ENCODE peak calls at places on chromosomes 16 and 17, in ten cellular contexts. Y is neuronal stem cell; S is body of pancreas; T is colonic mucosa; V is HAP-1; H is CD8-positive, alpha-beta memory T cell; A is mammary epithelial cell; L is stomach; M is GM23248; W is A673. U is an unnamed sample. For H3K4me1, the result is how much of the 10 kb centered on the place peaks cover.

GRCh38 chr16:86497551-86498021 is 12.7 kb upstream of the FOXF1 start:
- DNase-seq in Y (no peak), S (no peak), T (no peak), V (no peak), H (no peak), A (no peak), L (no peak), M (no peak), W (no peak), U (no peak)

GRCh38 chr17:9905902-9906301 is 831 bp upstream of the RCVRN start:
- DNase-seq in Y (no peak), S (no peak), T (no peak), V (no peak), H (no peak), A (no peak), L (no peak), M (peak), W (peak), U (peak)

GRCh38 chr16:83215417-83216001 is 588.7 kb downstream of the CDH13 start:
- DNase-seq in Y (peak), S (peak), T (peak), V (peak), H (peak), A (peak), L (peak), M (peak), W (peak), U (peak)

GRCh38 chr17:79079421-79080200 is 5.0 kb downstream of the ENGASE start:
- DNase-seq in Y (no peak), S (no peak), T (no peak), V (no peak), H (no peak), A (no peak), L (no peak), M (no peak), W (no peak), U (no peak)

GRCh38 chr16:73306901-73307413 is 259.0 kb upstream of the ZFHX3 start:
- DNase-seq in Y (no peak), S (no peak), T (no peak), V (no peak), H (no peak), A (no peak), L (no peak), M (no peak), W (no peak), U (no peak)

GRCh38 chr17:51085150-51085805 is 35.4 kb downstream of the SPAG9 start:
- DNase-seq in Y (no peak), S (no peak), T (no peak), V (no peak), H (no peak), A (peak), L (no peak), M (peak), W (no peak), U (no peak)

GRCh38 chr17:78484300-78485159 is 92.7 kb downstream of the DNAH17 start:
- DNase-seq in Y (peak), S (no peak), T (peak), V (peak), H (peak), A (no peak), L (peak), M (peak), W (peak), U (peak)

GRCh38 chr17:50772251-50772650 is 4.9 kb upstream of the ANKRD40CL start:
- DNase-seq in Y (no peak), S (no peak), T (no peak), V (no peak), H (no peak), A (no peak), L (no peak), M (no peak), W (no peak), U (peak)

GRCh38 chr17:38601539-38602351 is 4.0 kb downstream of the SRCIN1 start:
- DNase-seq in Y (no peak), S (no peak), T (peak), V (peak), H (no peak), A (no peak), L (no peak), M (no peak), W (no peak), U (no peak)

GRCh38 chr17:44793885-44794698 is 35.3 kb downstream of the ADAM11 start:
- DNase-seq in Y (no peak), S (no peak), T (no peak), V (no peak), H (no peak), A (no peak), L (no peak), M (no peak), W (no peak), U (no peak)

GRCh38 chr17:70208825-70209555 is 39.7 kb downstream of the KCNJ2 start:
- DNase-seq in Y (no peak), S (no peak), T (no peak), V (no peak), H (no peak), A (no peak), L (no peak), M (no peak), W (no peak), U (no peak)

GRCh38 chr16:72124761-72125634 is 31.4 kb downstream of the DHX38 start:
- DNase-seq in Y (peak), S (peak), T (peak), V (peak), H (peak), A (peak), L (peak), M (peak), W (peak), U (peak)

GRCh38 chr16:71635632-71636031 is 9.6 kb downstream of the MARVELD3 start:
- DNase-seq in Y (no peak), S (no peak), T (no peak), V (no peak), H (no peak), A (no peak), L (no peak), M (no peak), W (no peak), U (no peak)

GRCh38 chr16:52611817-52612673 is 65.1 kb upstream of the TOX3 start:
- DNase-seq in Y (no peak), S (peak), T (peak), V (no peak), H (no peak), A (no peak), L (peak), M (no peak), W (no peak), U (no peak)

GRCh38 chr16:72739577-72739976 is 308.4 kb downstream of the ZFHX3 start:
- DNase-seq in Y (no peak), S (no peak), T (no peak), V (no peak), H (no peak), A (peak), L (no peak), M (peak), W (peak), U (no peak)

GRCh38 chr17:65030618-65031017 is 25.9 kb downstream of the GNA13 start:
- DNase-seq in Y (no peak), S (no peak), T (no peak), V (no peak), H (no peak), A (no peak), L (no peak), M (no peak), W (no peak), U (no peak)

GRCh38 chr17:13367154-13367553 is 234.6 kb downstream of the HS3ST3A1 start:
- DNase-seq in Y (no peak), S (no peak), T (no peak), V (no peak), H (no peak), A (no peak), L (no peak), M (no peak), W (no peak), U (no peak)

DNA sequence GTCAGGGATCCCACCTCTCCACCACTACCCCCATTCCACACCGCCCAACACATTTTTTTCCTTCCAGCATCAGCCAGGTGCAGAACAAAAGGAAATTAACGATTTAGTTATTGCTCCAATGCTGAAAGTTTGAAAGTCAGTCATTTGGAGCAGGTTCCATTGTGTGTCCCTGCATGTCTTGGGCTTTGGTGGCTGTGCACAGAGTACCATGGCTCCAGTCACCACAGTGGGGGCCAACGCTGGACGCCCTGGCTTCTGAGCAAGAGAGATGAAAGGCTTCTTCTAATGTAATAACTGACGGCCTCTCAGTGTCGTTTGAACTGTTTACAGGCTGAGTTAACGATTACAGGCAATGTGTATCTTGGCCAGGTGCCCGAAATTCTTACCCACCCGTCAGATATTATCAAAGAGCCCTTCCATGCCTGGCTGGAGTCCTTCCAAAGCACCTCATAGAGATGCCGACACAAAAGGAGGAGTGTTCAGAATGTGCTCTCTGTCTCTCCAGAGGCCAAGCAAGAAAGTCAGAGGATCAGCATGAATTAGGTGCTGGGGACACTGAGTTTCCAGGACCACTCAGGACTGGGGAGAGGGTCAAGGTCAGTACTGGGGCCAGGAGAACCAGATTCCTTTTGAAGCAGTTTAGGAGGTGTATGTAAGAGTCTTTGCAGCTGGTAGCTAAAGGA is 25.9 kb downstream of the RNF43 start:
- DNase-seq in Y (no peak), S (peak), T (peak), V (peak), H (no peak), A (peak), L (peak), M (no peak), W (peak), U (no peak)
- H3K4me1 ChIP-seq in Y (under half), S (half or more), T (under half), V (under half), H (under half), A (under half), L (under half), M (under half), W (under half), U (under half)

GRCh38 chr17:29582254-29582765 is 7.1 kb downstream of the GIT1 start:
- DNase-seq in Y (no peak), S (no peak), T (no peak), V (no peak), H (no peak), A (no peak), L (no peak), M (no peak), W (no peak), U (no peak)

GRCh38 chr17:29583324-29584248 is 5.9 kb downstream of the GIT1 start:
- DNase-seq in Y (no peak), S (no peak), T (no peak), V (no peak), H (no peak), A (peak), L (no peak), M (no peak), W (no peak), U (no peak)

GRCh38 chr17:29582767-29583166 is 6.7 kb downstream of the GIT1 start:
- DNase-seq in Y (no peak), S (no peak), T (no peak), V (no peak), H (no peak), A (no peak), L (no peak), M (no peak), W (no peak), U (no peak)

GRCh38 chr17:29585080-29585751 is 4.2 kb downstream of the GIT1 start:
- DNase-seq in Y (no peak), S (no peak), T (no peak), V (no peak), H (no peak), A (no peak), L (no peak), M (no peak), W (no peak), U (peak)

GRCh38 chr17:29584452-29585079 is 4.9 kb downstream of the GIT1 start:
- DNase-seq in Y (no peak), S (no peak), T (no peak), V (no peak), H (no peak), A (no peak), L (no peak), M (no peak), W (no peak), U (peak)
- H3K4me3 ChIP-seq in Y (no peak), S (no peak), T (no peak), V (no peak), H (no peak), A (no peak), L (no peak), M (no peak), W (no peak), U (peak)

DNA sequence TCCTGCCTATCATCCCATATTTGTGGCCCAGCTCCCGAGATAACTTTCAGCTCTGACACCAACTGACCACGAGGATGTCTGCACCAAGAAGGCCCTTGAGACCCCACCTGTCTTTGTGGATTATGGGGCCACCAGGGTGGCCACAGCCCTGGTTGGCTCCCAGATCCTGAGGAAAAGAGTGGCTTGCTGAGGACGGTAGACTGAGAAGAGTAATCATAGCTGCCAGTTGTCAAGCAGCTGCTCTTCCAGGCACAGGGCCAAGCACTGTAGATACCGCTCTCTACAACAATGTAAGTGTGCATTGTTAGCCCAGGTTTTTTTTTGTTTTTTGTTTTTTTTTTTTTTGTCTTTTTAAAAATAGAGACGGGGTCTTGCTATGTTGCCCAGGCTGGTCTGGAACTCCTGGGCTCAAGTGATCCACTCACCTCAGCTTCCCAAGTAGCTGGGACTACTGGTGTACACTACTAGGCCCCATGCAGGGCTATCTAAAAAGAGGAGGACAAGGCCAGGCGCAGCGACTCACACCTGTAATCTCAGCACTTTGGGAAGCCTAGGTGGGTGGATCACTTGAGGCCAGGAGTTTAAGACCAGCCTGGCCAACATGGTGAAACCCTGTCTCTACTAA is 9.6 kb downstream of the ZNF205 start:
- DNase-seq in Y (no peak), S (no peak), T (no peak), V (no peak), H (no peak), A (no peak), L (no peak), M (no peak), W (no peak), U (no peak)
- H3K4me1 ChIP-seq in Y (under half), S (under half), T (under half), V (under half), H (under half), A (under half), L (under half), M (under half), W (under half), U (under half)

GRCh38 chr17:2395258-2396170 is 5.3 kb downstream of the MNT start:
- DNase-seq in Y (no peak), S (no peak), T (peak), V (no peak), H (no peak), A (no peak), L (no peak), M (peak), W (no peak), U (no peak)
- H3K4me3 ChIP-seq in Y (peak), S (no peak), T (no peak), V (no peak), H (no peak), A (no peak), L (no peak), M (peak), W (peak), U (no peak)